ENCODE peak calls at places on chromosome 17, in six cellular contexts. One of them, this sample, is unnamed.

GRCh38 chr17:6456914-6457687 is 12.8 kb downstream of the PIMREG start:
- DNase-seq in Peyer's patch: peak
- DNase-seq in type B pancreatic cell: no peak
- DNase-seq in stomach: peak
- DNase-seq in mesothelial cell of epicardium: no peak
- DNase-seq in GM23338: no peak
- DNase-seq in this sample: no peak

GRCh38 chr17:13704333-13704732 is 102.6 kb upstream of the HS3ST3A1 start:
- DNase-seq in Peyer's patch: no peak
- DNase-seq in type B pancreatic cell: no peak
- DNase-seq in stomach: no peak
- DNase-seq in mesothelial cell of epicardium: no peak
- DNase-seq in GM23338: no peak
- DNase-seq in this sample: no peak

GRCh38 chr17:27892866-27893769 is at the start of gene LYRM9:
- DNase-seq in Peyer's patch: peak
- DNase-seq in type B pancreatic cell: peak
- DNase-seq in stomach: peak
- DNase-seq in mesothelial cell of epicardium: peak
- DNase-seq in GM23338: peak
- DNase-seq in this sample: peak

GRCh38 chr17:64262422-64263260 is at the start of gene TEX2:
- DNase-seq in Peyer's patch: peak
- DNase-seq in type B pancreatic cell: peak
- DNase-seq in stomach: peak
- DNase-seq in mesothelial cell of epicardium: peak
- DNase-seq in GM23338: peak
- DNase-seq in this sample: peak

GRCh38 chr17:62963296-62963695 is 2.7 kb upstream of the TANC2 start:
- DNase-seq in Peyer's patch: no peak
- DNase-seq in type B pancreatic cell: no peak
- DNase-seq in stomach: no peak
- DNase-seq in mesothelial cell of epicardium: no peak
- DNase-seq in GM23338: no peak
- DNase-seq in this sample: no peak

GRCh38 chr17:70608193-70608592 is 438.9 kb downstream of the KCNJ2 start:
- DNase-seq in Peyer's patch: no peak
- DNase-seq in type B pancreatic cell: no peak
- DNase-seq in stomach: no peak
- DNase-seq in mesothelial cell of epicardium: no peak
- DNase-seq in GM23338: no peak
- DNase-seq in this sample: no peak

GRCh38 chr17:53191878-53192277 is 630.8 kb upstream of the KIF2B start:
- DNase-seq in Peyer's patch: no peak
- DNase-seq in type B pancreatic cell: no peak
- DNase-seq in stomach: no peak
- DNase-seq in mesothelial cell of epicardium: no peak
- DNase-seq in GM23338: peak
- DNase-seq in this sample: no peak

GRCh38 chr17:17119533-17119932 is 77.3 kb downstream of the MPRIP start:
- DNase-seq in Peyer's patch: no peak
- DNase-seq in type B pancreatic cell: no peak
- DNase-seq in stomach: peak
- DNase-seq in mesothelial cell of epicardium: no peak
- DNase-seq in GM23338: no peak
- DNase-seq in this sample: no peak

GRCh38 chr17:44115585-44116415 is 7.6 kb downstream of the HDAC5 start:
- DNase-seq in Peyer's patch: no peak
- DNase-seq in type B pancreatic cell: no peak
- DNase-seq in stomach: no peak
- DNase-seq in mesothelial cell of epicardium: peak
- DNase-seq in GM23338: peak
- DNase-seq in this sample: peak

GRCh38 chr17:68248199-68248825 is 469 bp downstream of the AMZ2 start:
- DNase-seq in Peyer's patch: no peak
- DNase-seq in type B pancreatic cell: no peak
- DNase-seq in stomach: peak
- DNase-seq in mesothelial cell of epicardium: no peak
- DNase-seq in GM23338: no peak
- DNase-seq in this sample: no peak

GRCh38 chr17:32772453-32773025 is 104.4 kb downstream of the MYO1D start:
- DNase-seq in Peyer's patch: no peak
- DNase-seq in type B pancreatic cell: no peak
- DNase-seq in stomach: no peak
- DNase-seq in mesothelial cell of epicardium: no peak
- DNase-seq in GM23338: no peak
- DNase-seq in this sample: no peak

GRCh38 chr17:35046740-35047283 is 16.7 kb downstream of the RFFL start:
- DNase-seq in Peyer's patch: no peak
- DNase-seq in type B pancreatic cell: no peak
- DNase-seq in stomach: no peak
- DNase-seq in mesothelial cell of epicardium: no peak
- DNase-seq in GM23338: no peak
- DNase-seq in this sample: no peak

GRCh38 chr17:58081641-58082340 is 1.4 kb upstream of the DYNLL2 start:
- DNase-seq in Peyer's patch: no peak
- DNase-seq in type B pancreatic cell: peak
- DNase-seq in stomach: no peak
- DNase-seq in mesothelial cell of epicardium: no peak
- DNase-seq in GM23338: peak
- DNase-seq in this sample: peak

GRCh38 chr17:65931246-65932149 is 260.4 kb downstream of the CEP112 start:
- DNase-seq in Peyer's patch: no peak
- DNase-seq in type B pancreatic cell: no peak
- DNase-seq in stomach: no peak
- DNase-seq in mesothelial cell of epicardium: no peak
- DNase-seq in GM23338: no peak
- DNase-seq in this sample: no peak
- TF ChIP-seq CTCF in Peyer's patch: no peak
- TF ChIP-seq CTCF in type B pancreatic cell: no peak
- TF ChIP-seq CTCF in stomach: no peak
- TF ChIP-seq CTCF in mesothelial cell of epicardium: no peak
- TF ChIP-seq CTCF in GM23338: no peak
- TF ChIP-seq CTCF in this sample: no peak

GRCh38 chr17:66190738-66191606 is 961 bp downstream of the CEP112 start:
- DNase-seq in Peyer's patch: no peak
- DNase-seq in type B pancreatic cell: no peak
- DNase-seq in stomach: no peak
- DNase-seq in mesothelial cell of epicardium: no peak
- DNase-seq in GM23338: no peak
- DNase-seq in this sample: no peak

GRCh38 chr17:66192378-66192687 is 400 bp upstream of the CEP112 start:
- DNase-seq in Peyer's patch: no peak
- DNase-seq in type B pancreatic cell: no peak
- DNase-seq in stomach: no peak
- DNase-seq in mesothelial cell of epicardium: no peak
- DNase-seq in GM23338: no peak
- DNase-seq in this sample: no peak

GRCh38 chr17:66185842-66186241 is 6.1 kb downstream of the CEP112 start:
- DNase-seq in Peyer's patch: no peak
- DNase-seq in type B pancreatic cell: no peak
- DNase-seq in stomach: no peak
- DNase-seq in mesothelial cell of epicardium: no peak
- DNase-seq in GM23338: no peak
- DNase-seq in this sample: no peak

GRCh38 chr17:66187718-66188117 is 4.2 kb downstream of the CEP112 start:
- DNase-seq in Peyer's patch: no peak
- DNase-seq in type B pancreatic cell: no peak
- DNase-seq in stomach: no peak
- DNase-seq in mesothelial cell of epicardium: no peak
- DNase-seq in GM23338: no peak
- DNase-seq in this sample: no peak

GRCh38 chr17:66191607-66192377 is at the start of gene CEP112:
- DNase-seq in Peyer's patch: peak
- DNase-seq in type B pancreatic cell: peak
- DNase-seq in stomach: peak
- DNase-seq in mesothelial cell of epicardium: peak
- DNase-seq in GM23338: peak
- DNase-seq in this sample: peak
- TF ChIP-seq CTCF in Peyer's patch: peak
- TF ChIP-seq CTCF in type B pancreatic cell: peak
- TF ChIP-seq CTCF in stomach: no peak
- TF ChIP-seq CTCF in mesothelial cell of epicardium: no peak
- TF ChIP-seq CTCF in GM23338: no peak
- TF ChIP-seq CTCF in this sample: no peak

DNA sequence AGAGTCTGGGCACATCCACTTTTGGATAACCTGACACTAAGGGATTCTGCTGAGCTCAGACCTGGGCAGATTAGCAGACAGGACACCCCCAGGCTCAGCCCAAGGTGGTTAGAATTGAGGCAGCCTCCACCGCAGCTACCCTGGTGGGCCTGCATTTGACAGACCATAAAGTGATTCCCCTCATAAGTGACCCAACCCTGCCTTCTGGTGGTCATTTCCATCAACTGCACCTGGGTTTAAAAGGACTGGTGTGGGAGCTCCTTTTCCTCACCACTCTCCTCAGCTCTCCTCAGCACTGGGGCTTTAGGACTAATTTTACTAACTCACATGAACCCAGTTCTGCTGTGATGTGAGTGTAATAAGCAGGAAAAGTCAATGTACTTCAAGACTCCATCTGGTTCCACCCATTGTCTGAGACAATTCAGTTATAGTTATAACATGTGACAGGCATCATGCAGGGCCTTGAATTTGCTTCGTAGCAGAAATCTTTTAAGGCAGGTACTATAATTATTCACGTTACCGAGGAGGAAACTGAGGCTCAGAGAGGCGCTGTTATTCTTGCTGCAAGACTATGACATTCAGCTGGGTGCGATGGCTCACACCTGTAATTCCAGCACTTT is 42.5 kb downstream of the MYH3 start:
- DNase-seq in Peyer's patch: no peak
- DNase-seq in type B pancreatic cell: no peak
- DNase-seq in stomach: no peak
- DNase-seq in mesothelial cell of epicardium: peak
- DNase-seq in GM23338: peak
- DNase-seq in this sample: peak
- TF ChIP-seq CTCF in Peyer's patch: peak
- TF ChIP-seq CTCF in type B pancreatic cell: peak
- TF ChIP-seq CTCF in stomach: peak
- TF ChIP-seq CTCF in mesothelial cell of epicardium: peak
- TF ChIP-seq CTCF in GM23338: peak
- TF ChIP-seq CTCF in this sample: peak

DNA sequence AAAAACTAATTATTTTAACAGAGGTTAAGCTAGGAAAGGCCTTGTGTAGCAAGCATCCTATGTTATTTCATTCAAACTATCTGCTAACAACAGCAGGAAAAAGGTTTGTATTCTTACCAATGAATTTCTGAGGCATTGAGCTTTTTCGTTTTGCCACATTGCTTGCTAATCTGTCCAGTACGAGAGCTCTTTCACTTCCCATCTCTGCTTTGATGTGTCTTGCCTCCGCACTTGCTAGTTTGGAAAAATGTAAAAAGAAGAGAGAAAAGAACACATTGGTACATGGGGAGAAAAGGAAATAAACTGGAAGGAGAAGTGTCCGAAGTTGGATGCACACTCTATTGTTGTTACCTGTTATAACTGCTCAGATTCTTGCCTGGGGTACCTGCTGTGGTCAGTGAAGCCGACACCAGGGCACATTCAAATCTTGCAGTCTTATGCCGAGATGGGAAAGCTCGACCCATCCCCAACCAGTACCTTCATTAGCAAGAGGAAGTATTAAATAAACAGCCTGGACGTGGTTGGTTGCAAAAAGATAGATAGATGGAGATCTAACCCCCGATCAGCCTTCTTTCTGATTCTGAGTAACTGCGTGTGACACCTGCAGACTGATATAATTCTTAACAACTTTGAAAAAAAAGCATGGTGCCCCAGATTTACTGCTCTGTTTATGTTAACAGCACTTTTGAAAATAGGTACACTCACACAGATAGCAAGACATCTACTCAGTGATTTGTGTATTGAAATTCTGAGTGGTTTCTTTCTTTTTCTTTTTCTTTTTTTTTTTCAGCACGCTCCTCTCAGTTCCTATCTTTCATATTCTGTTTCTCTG is 40.0 kb downstream of the GRB7 start:
- DNase-seq in Peyer's patch: no peak
- DNase-seq in type B pancreatic cell: no peak
- DNase-seq in stomach: no peak
- DNase-seq in mesothelial cell of epicardium: no peak
- DNase-seq in GM23338: no peak
- DNase-seq in this sample: no peak
- TF ChIP-seq CTCF in Peyer's patch: no peak
- TF ChIP-seq CTCF in type B pancreatic cell: no peak
- TF ChIP-seq CTCF in stomach: no peak
- TF ChIP-seq CTCF in mesothelial cell of epicardium: no peak
- TF ChIP-seq CTCF in GM23338: no peak
- TF ChIP-seq CTCF in this sample: no peak

DNA sequence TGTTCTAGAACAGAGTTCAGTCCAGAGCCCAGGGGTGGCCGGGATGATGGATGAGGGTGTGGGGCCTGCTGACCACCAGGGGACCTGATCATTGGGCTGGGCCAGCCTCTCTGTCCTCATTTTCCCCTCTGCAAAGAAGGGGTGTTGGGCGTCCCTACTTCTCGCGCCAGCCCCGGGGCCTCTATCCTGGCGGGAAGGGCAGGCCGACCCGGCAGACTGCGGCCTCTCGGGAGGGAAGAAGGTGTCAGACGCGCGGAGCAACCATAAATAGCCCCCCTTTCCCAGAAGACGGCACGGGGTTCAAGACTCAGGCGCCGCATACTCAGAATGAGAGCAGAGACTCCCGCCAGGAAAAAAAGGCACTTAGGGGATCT is 1.9 kb upstream of the CACNA1G start:
- DNase-seq in Peyer's patch: no peak
- DNase-seq in type B pancreatic cell: no peak
- DNase-seq in stomach: no peak
- DNase-seq in mesothelial cell of epicardium: no peak
- DNase-seq in GM23338: no peak
- DNase-seq in this sample: no peak
- TF ChIP-seq CTCF in Peyer's patch: no peak
- TF ChIP-seq CTCF in type B pancreatic cell: no peak
- TF ChIP-seq CTCF in stomach: no peak
- TF ChIP-seq CTCF in mesothelial cell of epicardium: no peak
- TF ChIP-seq CTCF in GM23338: no peak
- TF ChIP-seq CTCF in this sample: no peak

GRCh38 chr17:3657874-3658783 is 10.2 kb downstream of the TAX1BP3 start:
- DNase-seq in Peyer's patch: no peak
- DNase-seq in type B pancreatic cell: no peak
- DNase-seq in stomach: no peak
- DNase-seq in mesothelial cell of epicardium: no peak
- DNase-seq in GM23338: no peak
- DNase-seq in this sample: no peak
- TF ChIP-seq CTCF in Peyer's patch: no peak
- TF ChIP-seq CTCF in type B pancreatic cell: no peak
- TF ChIP-seq CTCF in stomach: no peak
- TF ChIP-seq CTCF in mesothelial cell of epicardium: no peak
- TF ChIP-seq CTCF in GM23338: no peak
- TF ChIP-seq CTCF in this sample: no peak

GRCh38 chr17:76772842-76773521 is 35.1 kb downstream of the MFSD11 start:
- DNase-seq in Peyer's patch: no peak
- DNase-seq in type B pancreatic cell: no peak
- DNase-seq in stomach: no peak
- DNase-seq in mesothelial cell of epicardium: no peak
- DNase-seq in GM23338: no peak
- DNase-seq in this sample: no peak
- TF ChIP-seq CTCF in Peyer's patch: no peak
- TF ChIP-seq CTCF in type B pancreatic cell: no peak
- TF ChIP-seq CTCF in stomach: no peak
- TF ChIP-seq CTCF in mesothelial cell of epicardium: no peak
- TF ChIP-seq CTCF in GM23338: no peak
- TF ChIP-seq CTCF in this sample: no peak